ENCODE peak calls at places on chromosomes 12 and 14, in four cellular contexts. H is choroid plexus epithelial cell, G is NCI-H2081 treated with DMSO at 0.1 percent for 48 hours, Z is NB4. O is an unnamed sample.

GRCh38 chr14:28761438-28762289 is 4.9 kb upstream of the FOXG1 start:
- DNase-seq in H (no peak), G (no peak), Z (no peak), O (no peak)

GRCh38 chr14:30185832-30186231 is 258.2 kb upstream of the PRKD1 start:
- DNase-seq in H (no peak), G (no peak), Z (no peak), O (no peak)

GRCh38 chr12:4487024-4487423 is 41.4 kb upstream of the FGF6 start:
- DNase-seq in H (no peak), G (no peak), Z (no peak), O (no peak)

GRCh38 chr12:17079251-17079909 is 473.4 kb upstream of the LMO3 start:
- DNase-seq in H (no peak), G (no peak), Z (no peak), O (no peak)

GRCh38 chr14:50734950-50735697 is 67.0 kb upstream of the SAV1 start:
- DNase-seq in H (peak), G (no peak), Z (no peak), O (no peak)

GRCh38 chr14:38716871-38717270 is 386.2 kb downstream of the SEC23A start:
- DNase-seq in H (no peak), G (peak), Z (no peak), O (no peak)

GRCh38 chr14:36134026-36134425 is 42.5 kb downstream of the PTCSC3 start:
- DNase-seq in H (no peak), G (no peak), Z (peak), O (no peak)

GRCh38 chr12:106585862-106586534 is 3.2 kb downstream of the RFX4 start:
- DNase-seq in H (no peak), G (no peak), Z (no peak), O (no peak)

GRCh38 chr12:70826156-70826555 is 94.4 kb downstream of the PTPRR start:
- DNase-seq in H (no peak), G (no peak), Z (no peak), O (no peak)

GRCh38 chr14:96279564-96279963 is 23.6 kb downstream of the BDKRB1 start:
- DNase-seq in H (peak), G (no peak), Z (no peak), O (no peak)

GRCh38 chr14:29316936-29317335 is 550.3 kb downstream of the FOXG1 start:
- DNase-seq in H (no peak), G (no peak), Z (no peak), O (no peak)

GRCh38 chr12:1289371-1290155 is 298.5 kb downstream of the ERC1 start:
- DNase-seq in H (peak), G (no peak), Z (peak), O (peak)